ENCODE peak calls at places on chromosomes 3 and 15, in four cellular contexts. L, T, R and E are unnamed samples.

GRCh38 chr3:126351086-126351770 is 6.0 kb downstream of the KLF15 start:
- DNase-seq in L (no peak), T (peak), R (no peak), E (no peak)

GRCh38 chr3:75985432-75985831 is 200.1 kb upstream of the ZNF717 start:
- DNase-seq in L (no peak), T (no peak), R (no peak), E (no peak)

GRCh38 chr3:128011140-128011539 is 41.1 kb upstream of the SEC61A1 start:
- DNase-seq in L (peak), T (no peak), R (peak), E (no peak)

GRCh38 chr3:95752199-95752598 is 1062.2 kb upstream of the EPHA6 start:
- DNase-seq in L (no peak), T (no peak), R (no peak), E (no peak)

GRCh38 chr15:52228928-52229327 is 37.7 kb upstream of the GNB5 start:
- DNase-seq in L (no peak), T (no peak), R (no peak), E (no peak)

GRCh38 chr3:184377882-184378445 is at the start of gene THPO:
- DNase-seq in L (no peak), T (no peak), R (no peak), E (no peak)

GRCh38 chr3:144221771-144222170 is 250.1 kb downstream of the DIPK2A start:
- DNase-seq in L (no peak), T (no peak), R (no peak), E (no peak)

GRCh38 chr3:125090649-125091048 is 34.9 kb upstream of the HEG1 start:
- DNase-seq in L (no peak), T (no peak), R (no peak), E (no peak)

GRCh38 chr3:171200052-171201029 is 173.8 kb upstream of the SLC2A2 start:
- DNase-seq in L (no peak), T (no peak), R (no peak), E (no peak)

GRCh38 chr3:49165771-49166751 is at the start of gene CCDC71:
- DNase-seq in L (peak), T (peak), R (peak), E (peak)

GRCh38 chr3:154060606-154061380 is 60.4 kb upstream of the ARHGEF26 start:
- DNase-seq in L (peak), T (no peak), R (no peak), E (no peak)

GRCh38 chr3:64345351-64345750 is 120.1 kb upstream of the PRICKLE2 start:
- DNase-seq in L (peak), T (no peak), R (no peak), E (no peak)

GRCh38 chr3:195226900-195227447 is 44.0 kb downstream of the XXYLT1 start:
- DNase-seq in L (peak), T (peak), R (no peak), E (no peak)

GRCh38 chr3:69441028-69441427 is 55.1 kb upstream of the FRMD4B start:
- DNase-seq in L (no peak), T (no peak), R (no peak), E (no peak)

GRCh38 chr3:40044487-40044886 is 235.1 kb downstream of the MYRIP start:
- DNase-seq in L (peak), T (no peak), R (no peak), E (no peak)

GRCh38 chr15:42018306-42019224 is 2.3 kb downstream of the PLA2G4E start:
- DNase-seq in L (peak), T (peak), R (no peak), E (no peak)

GRCh38 chr3:12893872-12894271 is 52.5 kb upstream of the RPL32 start:
- DNase-seq in L (no peak), T (no peak), R (no peak), E (no peak)

GRCh38 chr15:30859091-30859874 is 44.4 kb upstream of the FAN1 start:
- DNase-seq in L (peak), T (no peak), R (peak), E (no peak)

GRCh38 chr3:66486646-66487045 is 14.2 kb downstream of the LRIG1 start:
- DNase-seq in L (peak), T (no peak), R (no peak), E (no peak)

GRCh38 chr3:134326760-134327593 is 47.3 kb downstream of the AMOTL2 start:
- DNase-seq in L (peak), T (peak), R (no peak), E (no peak)

GRCh38 chr3:169237181-169237580 is 426.3 kb downstream of the MECOM start:
- DNase-seq in L (peak), T (no peak), R (no peak), E (no peak)

GRCh38 chr15:74506515-74506840 is 34.5 kb upstream of the ARID3B start:
- DNase-seq in L (no peak), T (no peak), R (no peak), E (no peak)

GRCh38 chr3:124032881-124033359 is 41.0 kb upstream of the ROPN1 start:
- DNase-seq in L (peak), T (peak), R (peak), E (peak)

DNA sequence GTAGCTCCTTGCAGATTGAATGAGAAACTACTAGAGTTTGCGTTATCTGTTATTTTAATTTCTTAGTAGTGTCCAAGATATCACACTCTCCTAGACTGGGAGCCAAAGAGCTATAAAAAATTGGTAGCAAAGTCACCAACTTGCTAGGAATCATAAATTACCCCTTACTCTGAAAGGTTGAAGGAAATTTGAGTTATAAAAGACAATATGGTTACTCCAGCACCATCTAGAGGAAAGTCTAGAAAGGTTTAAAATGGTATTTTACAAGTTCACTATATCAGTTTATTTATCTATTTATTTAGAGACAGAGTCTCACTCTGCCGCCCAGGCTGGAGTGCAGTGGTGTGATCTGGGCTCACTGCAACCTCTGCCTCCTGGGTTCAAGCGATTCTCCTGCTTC is 121.6 kb downstream of the RBPMS2 start:
- DNase-seq in L (peak), T (no peak), R (no peak), E (no peak)
- TF ChIP-seq CTCF in L (peak), T (peak), R (peak), E (peak)

GRCh38 chr3:181103605-181104004 is 114.1 kb upstream of the DNAJC19 start:
- DNase-seq in L (no peak), T (no peak), R (peak), E (no peak)
- TF ChIP-seq CTCF in L (no peak), T (no peak), R (peak), E (peak)

DNA sequence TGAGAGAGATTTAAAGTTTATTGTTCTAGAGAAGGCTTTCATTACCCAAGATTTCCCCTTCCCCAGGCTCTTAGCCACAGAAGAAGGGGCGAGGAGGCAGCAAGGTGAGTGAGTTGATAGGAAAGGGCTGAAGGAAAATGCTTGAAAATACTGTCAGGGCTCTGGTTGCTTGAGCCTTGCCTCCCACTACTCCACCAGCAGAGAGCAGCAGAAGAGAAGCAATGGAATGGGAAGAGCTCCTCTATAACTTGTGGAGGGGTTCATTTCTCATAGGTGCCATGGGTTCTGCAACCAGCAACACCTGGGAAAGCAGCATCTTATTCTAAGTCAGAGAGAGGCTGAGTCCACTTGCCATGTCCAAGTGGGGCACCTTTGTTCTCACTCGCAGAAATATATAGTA is 184.0 kb upstream of the CNTN6 start:
- DNase-seq in L (no peak), T (no peak), R (no peak), E (no peak)
- TF ChIP-seq CTCF in L (no peak), T (no peak), R (peak), E (peak)

GRCh38 chr15:69066646-69066995 is 52.1 kb downstream of the NOX5 start:
- DNase-seq in L (no peak), T (no peak), R (no peak), E (no peak)

GRCh38 chr15:69067296-69067695 is 52.8 kb downstream of the NOX5 start:
- DNase-seq in L (peak), T (no peak), R (no peak), E (no peak)

GRCh38 chr15:69065981-69066645 is 51.6 kb downstream of the NOX5 start:
- DNase-seq in L (no peak), T (no peak), R (no peak), E (no peak)

GRCh38 chr15:69061414-69061842 is 46.9 kb downstream of the NOX5 start:
- DNase-seq in L (no peak), T (no peak), R (no peak), E (no peak)

GRCh38 chr15:69064649-69065048 is 50.2 kb downstream of the NOX5 start:
- DNase-seq in L (no peak), T (no peak), R (no peak), E (no peak)
- TF ChIP-seq CTCF in L (no peak), T (no peak), R (no peak), E (no peak)

GRCh38 chr3:11643212-11644087 is at the start of gene VGLL4:
- DNase-seq in L (peak), T (peak), R (peak), E (no peak)
- TF ChIP-seq CTCF in L (peak), T (peak), R (no peak), E (peak)

GRCh38 chr15:39887832-39888231 is 32.2 kb downstream of the GPR176 start:
- DNase-seq in L (peak), T (no peak), R (no peak), E (no peak)
- TF ChIP-seq CTCF in L (peak), T (peak), R (no peak), E (peak)